ENCODE peak calls at places on chromosomes 7 and 10, in four cellular contexts. C is Panc1, R is K562, O is HepG2. E is an unnamed sample.

GRCh38 chr7:134691820-134692705 is 45.4 kb downstream of the BPGM start:
- DNase-seq in R (no peak), O (no peak), C (no peak), E (no peak)

GRCh38 chr7:156219307-156220077 is 407.2 kb upstream of the SHH start:
- DNase-seq in O (no peak), R (no peak), C (no peak), E (no peak)

GRCh38 chr10:59299933-59300332 is 62.4 kb downstream of the FAM13C start:
- DNase-seq in R (no peak), C (no peak), O (no peak), E (no peak)

GRCh38 chr7:102840404-102840803 is 72.4 kb upstream of the LRRC17 start:
- DNase-seq in R (no peak), C (no peak), O (no peak), E (no peak)

GRCh38 chr7:106254525-106255128 is 30.2 kb downstream of the NAMPT start:
- DNase-seq in O (no peak), C (no peak), R (no peak), E (no peak)

GRCh38 chr10:77501152-77501845 is 136.3 kb downstream of the KCNMA1 start:
- DNase-seq in R (no peak), O (no peak), C (peak; percentile 86), E (peak; percentile 41)

GRCh38 chr10:82827901-82828300 is 952.9 kb downstream of the NRG3 start:
- DNase-seq in O (no peak), R (no peak), C (no peak), E (no peak)

GRCh38 chr10:94622666-94623205 is 60.8 kb upstream of the CYP2C18 start:
- DNase-seq in O (no peak), C (no peak), R (no peak), E (no peak)

GRCh38 chr10:112115781-112116385 is 67.7 kb downstream of the GPAM start:
- DNase-seq in C (peak; percentile 35), R (peak; percentile 44), O (peak; percentile 55), E (peak; percentile 42)

GRCh38 chr10:133302230-133302629 is 6.4 kb downstream of the TUBGCP2 start:
- DNase-seq in C (no peak), O (no peak), R (no peak), E (no peak)

GRCh38 chr10:132457328-132458070 is 60.5 kb downstream of the PWWP2B start:
- DNase-seq in O (no peak), R (peak; percentile 44), C (no peak), E (no peak)

GRCh38 chr10:22803201-22803895 is 89.0 kb upstream of the PIP4K2A start:
- DNase-seq in R (no peak), O (no peak), C (no peak), E (no peak)

GRCh38 chr7:98081351-98081750 is 25.3 kb upstream of the LMTK2 start:
- DNase-seq in C (no peak), R (no peak), O (no peak), E (no peak)

GRCh38 chr7:128056901-128057300 is 25.7 kb upstream of the LRRC4 start:
- DNase-seq in R (no peak), O (no peak), C (no peak), E (no peak)

GRCh38 chr10:20596065-20596760 is 300.9 kb downstream of the NEBL start:
- DNase-seq in R (no peak), C (no peak), O (no peak), E (no peak)

GRCh38 chr10:89373916-89374711 is 3.7 kb upstream of the IFIT1B start:
- DNase-seq in O (peak; percentile 93), C (peak; percentile 78), R (no peak), E (no peak)

GRCh38 chr7:2131341-2131740 is 101.4 kb downstream of the MAD1L1 start:
- DNase-seq in O (no peak), C (no peak), R (no peak), E (no peak)

GRCh38 chr7:81574723-81575326 is 195.0 kb downstream of the HGF start:
- DNase-seq in R (no peak), O (no peak), C (no peak), E (no peak)

GRCh38 chr10:35165112-35165511 is 38.5 kb downstream of the CREM start:
- DNase-seq in R (no peak), C (no peak), O (no peak), E (no peak)

GRCh38 chr10:86698207-86698940 is 30.1 kb downstream of the LDB3 start:
- DNase-seq in C (no peak), R (no peak), O (peak; percentile 20), E (no peak)

GRCh38 chr10:106836923-106837322 is 327.6 kb downstream of the SORCS1 start:
- DNase-seq in O (no peak), C (no peak), R (no peak), E (no peak)

GRCh38 chr7:45054442-45054841 is 34.3 kb downstream of the NACAD start:
- DNase-seq in C (no peak), R (no peak), O (no peak), E (no peak)

GRCh38 chr10:42638821-42639270 is 476 bp upstream of the ZNF33B start:
- DNase-seq in C (no peak), R (no peak), O (no peak), E (no peak)

GRCh38 chr7:42493436-42494198 is 256.6 kb upstream of the GLI3 start:
- DNase-seq in C (no peak), O (no peak), R (peak; percentile 17), E (no peak)
- TF ChIP-seq CTCF in C (no peak), O (no peak), R (no peak), E (no peak)

DNA sequence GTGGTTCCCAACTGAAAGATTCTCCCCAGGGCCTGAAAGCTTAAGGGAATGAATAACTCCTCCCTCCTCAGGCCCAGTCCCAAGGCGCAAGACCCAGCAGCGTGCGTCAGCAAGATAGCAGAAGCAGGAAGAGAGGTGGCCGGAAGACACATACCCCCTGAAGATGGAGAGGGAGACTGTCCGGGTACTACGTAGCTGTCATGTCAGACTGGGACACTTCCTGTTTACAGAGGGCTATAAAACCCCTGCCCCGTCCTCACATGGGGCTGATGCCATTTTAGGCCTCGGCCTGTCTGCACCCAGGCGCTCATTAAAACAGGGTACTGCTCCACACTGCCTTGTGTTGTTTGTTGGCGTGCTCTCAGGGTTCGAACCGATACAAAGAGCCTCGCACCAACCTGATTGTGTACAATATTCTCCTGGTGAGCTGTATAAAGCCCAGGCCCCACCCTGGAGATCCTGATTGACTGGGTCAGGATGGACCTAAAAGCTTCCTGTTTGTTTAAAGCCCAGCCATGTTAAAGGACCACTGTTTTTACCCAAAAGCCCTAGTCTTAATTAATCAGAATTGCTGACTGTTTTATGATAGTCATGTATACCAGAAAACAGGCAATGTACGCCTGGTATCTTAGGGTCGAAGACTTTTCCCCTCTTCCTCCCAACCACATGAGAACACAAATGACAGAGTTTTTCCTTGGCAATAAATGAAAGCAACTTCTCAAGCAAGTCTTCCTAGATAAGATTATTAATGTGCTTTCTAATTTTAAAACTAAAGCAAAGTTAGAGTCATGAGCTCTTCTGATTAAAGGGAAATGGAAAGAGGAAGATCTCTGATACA is 251.5 kb downstream of the DOCK4 start:
- DNase-seq in C (no peak), R (no peak), O (no peak), E (no peak)
- TF ChIP-seq TCF7L2 in C (no peak), R (no peak), O (no peak), E (no peak)

GRCh38 chr10:92142949-92143348 is 147.9 kb downstream of the CPEB3 start:
- DNase-seq in C (no peak), O (no peak), R (no peak), E (no peak)

GRCh38 chr10:92146781-92147180 is 144.1 kb downstream of the CPEB3 start:
- DNase-seq in O (no peak), R (no peak), C (no peak), E (no peak)

GRCh38 chr10:92146072-92146471 is 144.8 kb downstream of the CPEB3 start:
- DNase-seq in C (no peak), O (no peak), R (no peak), E (no peak)

DNA sequence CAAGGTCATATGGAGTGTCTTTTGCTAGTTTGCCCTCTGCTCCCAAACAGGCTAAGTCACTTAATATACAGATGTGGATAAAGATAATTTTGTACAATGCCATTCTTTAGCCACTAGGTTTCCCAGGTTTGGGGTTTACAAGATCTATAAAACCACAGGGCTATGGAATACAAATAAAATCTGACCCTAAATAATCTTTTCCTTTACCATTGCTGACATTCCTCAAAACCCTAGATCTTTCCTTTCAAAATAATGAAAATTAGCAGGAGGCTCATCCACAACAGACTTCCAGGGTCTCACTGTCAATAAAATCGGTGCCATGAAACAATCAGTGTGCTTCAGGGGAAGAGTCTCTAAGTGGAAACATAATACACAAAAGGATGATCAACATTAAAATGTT is 148.4 kb downstream of the CPEB3 start:
- DNase-seq in C (no peak), R (no peak), O (no peak), E (no peak)
- TF ChIP-seq CTCF in C (peak; percentile 19), R (no peak), O (no peak), E (no peak)

GRCh38 chr7:91940572-91941341 is at the start of gene AKAP9:
- DNase-seq in C (no peak), O (peak; percentile 77), R (peak; percentile 91), E (peak; percentile 73)
- TF ChIP-seq TCF7L2 in C (no peak), O (no peak), R (no peak), E (peak; percentile 12)

GRCh38 chr7:77930496-77930895 is 131.9 kb downstream of the PHTF2 start:
- DNase-seq in C (no peak), O (no peak), R (no peak), E (no peak)
- TF ChIP-seq CTCF in C (no peak), O (no peak), R (no peak), E (no peak)

GRCh38 chr10:36468620-36469019 is 656.8 kb upstream of the ANKRD30A start:
- DNase-seq in C (no peak), O (no peak), R (no peak), E (no peak)

GRCh38 chr10:36462194-36462593 is 663.2 kb upstream of the ANKRD30A start:
- DNase-seq in O (no peak), R (no peak), C (no peak), E (no peak)

GRCh38 chr10:36465604-36466379 is 659.6 kb upstream of the ANKRD30A start:
- DNase-seq in C (no peak), O (no peak), R (no peak), E (no peak)

GRCh38 chr10:36464291-36464690 is 661.1 kb upstream of the ANKRD30A start:
- DNase-seq in R (no peak), O (no peak), C (no peak), E (no peak)

DNA sequence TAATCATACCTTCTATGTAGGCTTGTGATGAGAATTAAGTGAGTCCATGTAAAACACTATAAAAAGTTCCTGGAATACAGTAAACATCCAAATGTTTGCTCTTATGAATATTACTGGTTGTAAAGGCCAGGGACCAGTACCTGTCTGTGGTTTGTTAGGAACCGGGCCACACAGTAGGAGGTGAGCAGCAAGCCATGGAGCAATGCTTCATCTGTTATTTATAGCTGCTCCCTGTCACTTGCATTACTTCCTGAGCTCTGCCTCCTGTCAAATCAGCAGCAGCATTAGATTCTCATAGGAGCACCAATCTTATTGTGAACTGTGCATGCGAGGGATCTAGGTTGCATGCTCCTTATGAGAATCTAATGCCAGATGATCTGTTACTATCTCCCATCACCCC is 662.0 kb upstream of the ANKRD30A start:
- DNase-seq in C (no peak), R (no peak), O (no peak), E (no peak)
- TF ChIP-seq TCF7L2 in C (no peak), R (no peak), O (no peak), E (no peak)

DNA sequence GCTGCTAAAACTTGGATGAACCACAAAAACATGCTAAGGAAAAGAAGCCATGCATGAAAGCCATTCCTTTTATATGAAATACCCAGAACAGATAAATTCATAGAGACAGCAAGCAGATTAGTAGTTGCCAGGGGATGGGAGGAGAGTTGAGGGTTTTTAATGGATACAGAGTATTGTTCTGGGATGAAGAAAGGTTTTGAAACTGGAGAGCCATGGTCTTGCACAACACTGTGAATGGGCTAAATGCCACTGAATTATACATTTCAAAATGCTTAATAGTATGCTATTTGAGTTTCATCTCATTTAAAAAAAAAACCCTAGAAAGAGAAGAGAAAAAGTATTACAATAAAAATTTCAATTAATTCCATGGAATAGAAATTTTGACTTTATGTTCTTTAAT is 154.3 kb downstream of the GNAT3 start:
- DNase-seq in C (no peak), O (no peak), R (no peak), E (no peak)
- TF ChIP-seq CTCF in C (no peak), O (no peak), R (no peak), E (no peak)

E was measured in HCT116.